ENCODE peak calls at places on chromosomes 16 and 17, in seven cellular contexts. C is neural crest cell, B is esophagus squamous epithelium, M is mucosa of descending colon, X is epithelial cell of esophagus, G is A549, Y is spleen. V is an unnamed sample.

GRCh38 chr16:4319454-4319853 is 3.6 kb downstream of the GLIS2 start:
- DNase-seq in X (peak), M (no peak), C (no peak), B (no peak), Y (no peak), G (no peak), V (no peak)

GRCh38 chr17:77218902-77219301 is 78.1 kb downstream of the SEC14L1 start:
- DNase-seq in M (no peak), G (no peak), Y (peak), B (no peak), X (no peak), C (no peak), V (no peak)

GRCh38 chr16:53080345-53081031 is 25.7 kb downstream of the CHD9 start:
- DNase-seq in C (no peak), Y (no peak), G (peak), X (peak), B (no peak), M (no peak), V (no peak)

GRCh38 chr17:70168044-70168978 is 1.0 kb upstream of the KCNJ2 start:
- DNase-seq in B (no peak), Y (peak), G (peak), M (peak), C (peak), X (peak), V (peak)

GRCh38 chr16:11636172-11636721 is 32.0 kb upstream of the SNN start:
- DNase-seq in B (no peak), X (peak), G (no peak), M (no peak), Y (no peak), C (no peak), V (no peak)

GRCh38 chr16:333406-334094 is 19.0 kb downstream of the AXIN1 start:
- DNase-seq in Y (no peak), X (no peak), B (no peak), M (no peak), G (no peak), C (no peak), V (no peak)

GRCh38 chr16:69123894-69124293 is 8.5 kb downstream of the CHTF8 start:
- DNase-seq in Y (peak), M (no peak), X (peak), G (peak), C (peak), B (no peak), V (peak)

GRCh38 chr17:39688945-39689344 is 1.1 kb upstream of the PGAP3 start:
- DNase-seq in G (no peak), Y (no peak), C (no peak), B (no peak), X (no peak), M (no peak), V (no peak)

GRCh38 chr17:82051776-82052637 is at the start of the genes GPS1 and RFNG:
- DNase-seq in M (peak), G (peak), X (peak), C (peak), B (no peak), Y (peak), V (peak)

GRCh38 chr16:79533292-79533691 is 67.2 kb downstream of the MAF start:
- DNase-seq in G (no peak), M (no peak), Y (no peak), X (no peak), C (no peak), B (no peak), V (no peak)

GRCh38 chr16:86457621-86458456 is 52.5 kb upstream of the FOXF1 start:
- DNase-seq in G (no peak), C (no peak), B (no peak), X (no peak), M (no peak), Y (no peak), V (no peak)

GRCh38 chr16:82672676-82673075 is 45.9 kb downstream of the CDH13 start:
- DNase-seq in C (no peak), Y (no peak), G (no peak), B (no peak), X (no peak), M (no peak), V (no peak)

GRCh38 chr16:66649636-66650205 is 45.2 kb downstream of the CMTM3 start:
- DNase-seq in M (peak), G (no peak), X (no peak), C (no peak), Y (no peak), B (no peak), V (no peak)

GRCh38 chr17:19354123-19354522 is 8.4 kb downstream of the B9D1 start:
- DNase-seq in X (peak), M (no peak), G (no peak), B (no peak), C (no peak), Y (no peak), V (no peak)

GRCh38 chr16:86024210-86024609 is 125.2 kb downstream of the IRF8 start:
- DNase-seq in X (no peak), Y (no peak), C (no peak), M (no peak), B (no peak), G (no peak), V (no peak)

GRCh38 chr16:30896890-30897730 is 696 bp downstream of the CTF1 start:
- DNase-seq in B (peak), Y (peak), M (peak), G (peak), C (peak), X (peak), V (peak)

GRCh38 chr16:86461037-86461436 is 49.3 kb upstream of the FOXF1 start:
- DNase-seq in G (no peak), Y (peak), M (no peak), B (no peak), X (no peak), C (no peak), V (no peak)

GRCh38 chr17:77365584-77366186 is 224.9 kb downstream of the SEC14L1 start:
- DNase-seq in X (peak), G (peak), M (peak), B (no peak), C (no peak), Y (peak), V (no peak)

GRCh38 chr17:19763416-19763815 is 15.3 kb upstream of the ALDH3A1 start:
- DNase-seq in G (no peak), X (no peak), C (no peak), B (no peak), M (no peak), Y (peak), V (no peak)

GRCh38 chr16:56634715-56635440 is 2.4 kb downstream of the MT1M start:
- DNase-seq in B (no peak), Y (no peak), M (no peak), C (no peak), X (no peak), G (no peak), V (no peak)

GRCh38 chr16:85555549-85556455 is 57.3 kb upstream of the GSE1 start:
- DNase-seq in X (no peak), G (peak), B (no peak), M (peak), C (no peak), Y (no peak), V (no peak)

GRCh38 chr17:32111141-32111771 is 31.0 kb upstream of the RHOT1 start:
- DNase-seq in C (no peak), G (no peak), B (no peak), Y (no peak), X (peak), M (no peak), V (peak)

GRCh38 chr16:71852146-71852545 is 6.4 kb downstream of the ATXN1L start:
- DNase-seq in B (no peak), G (no peak), X (no peak), Y (no peak), M (no peak), C (no peak), V (no peak)

GRCh38 chr16:66481943-66482390 is 54.9 kb downstream of the BEAN1 start:
- DNase-seq in M (no peak), B (no peak), X (no peak), Y (no peak), C (no peak), G (no peak), V (peak)

GRCh38 chr17:32266389-32267269 is 997 bp downstream of the RHBDL3 start:
- DNase-seq in C (peak), Y (peak), B (no peak), M (peak), G (no peak), X (no peak), V (peak)

GRCh38 chr16:9077001-9077809 is 14.2 kb upstream of the HAPSTR1 start:
- DNase-seq in C (no peak), G (no peak), X (peak), M (no peak), B (no peak), Y (no peak), V (no peak)

GRCh38 chr17:39001703-39002637 is 34.8 kb upstream of the FBXO47 start:
- DNase-seq in M (peak), X (peak), G (no peak), C (no peak), Y (peak), B (no peak), V (no peak)

GRCh38 chr17:82718986-82719685 is 2.6 kb downstream of the FN3KRP start:
- DNase-seq in Y (no peak), B (no peak), M (no peak), G (no peak), X (no peak), C (no peak), V (no peak)

GRCh38 chr17:61756561-61756960 is 106.8 kb downstream of the BRIP1 start:
- DNase-seq in Y (no peak), M (no peak), X (no peak), G (no peak), B (no peak), C (no peak), V (no peak)

GRCh38 chr17:81422776-81423697 is 27.8 kb downstream of the BAHCC1 start:
- DNase-seq in X (peak), B (no peak), M (peak), G (peak), C (no peak), Y (no peak), V (no peak)

GRCh38 chr17:58300336-58300735 is 19.6 kb upstream of the MPO start:
- DNase-seq in C (no peak), M (no peak), X (no peak), Y (no peak), B (no peak), G (no peak), V (peak)

GRCh38 chr16:88650749-88651275 is at the start of gene CYBA:
- DNase-seq in X (peak), B (no peak), C (no peak), M (peak), Y (peak), G (peak), V (peak)

GRCh38 chr16:89695875-89696597 is 5.5 kb downstream of the SPATA2L start:
- DNase-seq in G (no peak), X (no peak), M (peak), B (no peak), Y (peak), C (no peak), V (no peak)

GRCh38 chr17:29709861-29710849 is 87.4 kb upstream of the CORO6 start:
- DNase-seq in B (no peak), Y (no peak), X (no peak), C (no peak), G (no peak), M (no peak), V (no peak)

GRCh38 chr17:54899201-54899600 is 1.5 kb upstream of the TOM1L1 start:
- DNase-seq in M (no peak), Y (no peak), B (no peak), X (no peak), G (no peak), C (no peak), V (no peak)

GRCh38 chr16:53546988-53547391 is 44.0 kb upstream of the AKTIP start:
- DNase-seq in B (no peak), G (peak), Y (no peak), M (no peak), C (no peak), X (peak), V (no peak)

GRCh38 chr17:75430159-75430748 is 24.8 kb upstream of the GRB2 start:
- DNase-seq in Y (no peak), X (no peak), G (peak), B (no peak), C (no peak), M (no peak), V (peak)

GRCh38 chr17:28348979-28349378 is 8.3 kb downstream of the POLDIP2 start:
- DNase-seq in X (no peak), C (no peak), M (no peak), G (no peak), B (no peak), Y (no peak), V (no peak)

GRCh38 chr16:81551821-81552304 is 107.3 kb downstream of the CMIP start:
- DNase-seq in G (no peak), X (no peak), M (peak), C (no peak), B (no peak), Y (no peak), V (no peak)

GRCh38 chr17:4038076-4038475 is 73.8 kb upstream of the ATP2A3 start:
- DNase-seq in Y (no peak), G (no peak), M (no peak), X (no peak), B (no peak), C (no peak), V (no peak)

GRCh38 chr17:4033751-4034251 is 69.6 kb upstream of the ATP2A3 start:
- DNase-seq in M (no peak), Y (no peak), G (no peak), X (no peak), C (no peak), B (no peak), V (no peak)

GRCh38 chr17:4032738-4033137 is 68.5 kb upstream of the ATP2A3 start:
- DNase-seq in G (no peak), X (no peak), B (no peak), M (no peak), C (no peak), Y (no peak), V (no peak)

GRCh38 chr17:4032245-4032644 is 68.0 kb upstream of the ATP2A3 start:
- DNase-seq in G (no peak), B (no peak), M (no peak), Y (no peak), C (no peak), X (no peak), V (no peak)

GRCh38 chr17:4035081-4035680 is 70.9 kb upstream of the ATP2A3 start:
- DNase-seq in X (no peak), C (no peak), B (no peak), M (no peak), Y (no peak), G (no peak), V (no peak)
- TF ChIP-seq CTCF in X (no peak), C (no peak), B (no peak), M (no peak), Y (no peak), G (no peak), V (no peak)

GRCh38 chr17:44255915-44256314 is 12.0 kb downstream of the SLC4A1 start:
- DNase-seq in B (no peak), Y (no peak), G (no peak), C (no peak), X (no peak), M (no peak), V (no peak)
- TF ChIP-seq CTCF in B (no peak), Y (no peak), G (no peak), C (no peak), X (no peak), M (no peak), V (no peak)

GRCh38 chr17:47696717-47697642 is 3.0 kb downstream of the TBKBP1 start:
- DNase-seq in X (no peak), Y (peak), G (no peak), C (no peak), B (no peak), M (peak), V (no peak)

GRCh38 chr17:47698749-47699535 is 5.0 kb downstream of the TBKBP1 start:
- DNase-seq in Y (peak), X (peak), G (peak), C (peak), B (no peak), M (peak), V (peak)

GRCh38 chr17:47695664-47696376 is 1.9 kb downstream of the TBKBP1 start:
- DNase-seq in B (no peak), G (no peak), X (no peak), M (no peak), Y (no peak), C (no peak), V (no peak)

GRCh38 chr17:47699536-47699840 is 5.5 kb downstream of the TBKBP1 start:
- DNase-seq in Y (no peak), G (no peak), M (no peak), C (no peak), B (no peak), X (no peak), V (no peak)

GRCh38 chr17:47697948-47698711 is 4.2 kb downstream of the TBKBP1 start:
- DNase-seq in G (no peak), X (no peak), C (no peak), B (no peak), Y (peak), M (no peak), V (no peak)
- TF ChIP-seq CTCF in G (no peak), X (no peak), C (no peak), B (no peak), Y (no peak), M (no peak), V (no peak)

GRCh38 chr16:24909856-24910255 is 64.1 kb downstream of the SLC5A11 start:
- DNase-seq in G (no peak), M (no peak), C (no peak), Y (no peak), X (no peak), B (no peak), V (no peak)

GRCh38 chr16:24908716-24909115 is 63.0 kb downstream of the SLC5A11 start:
- DNase-seq in Y (peak), X (no peak), B (no peak), C (no peak), M (no peak), G (no peak), V (no peak)

GRCh38 chr16:24906901-24907300 is 61.1 kb downstream of the SLC5A11 start:
- DNase-seq in B (no peak), M (no peak), Y (peak), C (no peak), X (no peak), G (no peak), V (no peak)

GRCh38 chr16:24906199-24906808 is 60.5 kb downstream of the SLC5A11 start:
- DNase-seq in B (no peak), X (peak), Y (peak), C (no peak), M (no peak), G (no peak), V (no peak)
- TF ChIP-seq CTCF in B (no peak), X (peak), Y (peak), C (peak), M (no peak), G (peak), V (peak)

GRCh38 chr16:67880584-67880983 is 4.1 kb upstream of the NRN1L start:
- DNase-seq in G (no peak), Y (no peak), M (no peak), B (no peak), X (no peak), C (no peak), V (no peak)
- TF ChIP-seq CTCF in G (no peak), Y (no peak), M (no peak), B (no peak), X (no peak), C (no peak), V (no peak)

V was measured in mesothelial cell of epicardium.